ENCODE peak calls at places on chromosomes 11 and 22, in four cellular contexts. One of them, this sample, is unnamed.
A peak's percentile ranks its signal among the peaks of the same experiment; 100 is the strongest.

GRCh38 chr11:133903056-133903455 is 53.7 kb downstream of the IGSF9B start:
- DNase-seq in activated CD4-positive, alpha-beta T cell treated with anti-CD3 and anti-CD28 coated beads, Interleukin-2, amount 50 U/mL, for 1 hour: no peak
- DNase-seq in EL: no peak
- DNase-seq in KG1: no peak
- DNase-seq in this sample: no peak

GRCh38 chr11:122101625-122102291 is 14.3 kb downstream of the BLID start:
- DNase-seq in KG1: no peak
- DNase-seq in EL: peak; percentile 87
- DNase-seq in activated CD4-positive, alpha-beta T cell treated with anti-CD3 and anti-CD28 coated beads, Interleukin-2, amount 50 U/mL, for 1 hour: no peak
- DNase-seq in this sample: no peak

GRCh38 chr11:9219572-9219971 is 45.6 kb downstream of the DENND5A start:
- DNase-seq in activated CD4-positive, alpha-beta T cell treated with anti-CD3 and anti-CD28 coated beads, Interleukin-2, amount 50 U/mL, for 1 hour: no peak
- DNase-seq in KG1: no peak
- DNase-seq in EL: peak; percentile 48
- DNase-seq in this sample: peak; percentile 43

GRCh38 chr11:102664001-102664752 is 39.0 kb upstream of the MMP20 start:
- DNase-seq in EL: peak; percentile 17
- DNase-seq in activated CD4-positive, alpha-beta T cell treated with anti-CD3 and anti-CD28 coated beads, Interleukin-2, amount 50 U/mL, for 1 hour: no peak
- DNase-seq in KG1: no peak
- DNase-seq in this sample: no peak

GRCh38 chr11:133343951-133344350 is 188.3 kb downstream of the OPCML start:
- DNase-seq in KG1: no peak
- DNase-seq in activated CD4-positive, alpha-beta T cell treated with anti-CD3 and anti-CD28 coated beads, Interleukin-2, amount 50 U/mL, for 1 hour: no peak
- DNase-seq in EL: no peak
- DNase-seq in this sample: no peak

GRCh38 chr11:95490625-95491024 is 259.6 kb upstream of the SESN3 start:
- DNase-seq in activated CD4-positive, alpha-beta T cell treated with anti-CD3 and anti-CD28 coated beads, Interleukin-2, amount 50 U/mL, for 1 hour: no peak
- DNase-seq in KG1: no peak
- DNase-seq in EL: no peak
- DNase-seq in this sample: no peak

GRCh38 chr11:39741066-39741465 is 1718.4 kb downstream of the LRRC4C start:
- DNase-seq in activated CD4-positive, alpha-beta T cell treated with anti-CD3 and anti-CD28 coated beads, Interleukin-2, amount 50 U/mL, for 1 hour: no peak
- DNase-seq in EL: no peak
- DNase-seq in KG1: no peak
- DNase-seq in this sample: no peak

GRCh38 chr22:50473855-50474671 is 772 bp downstream of the SBF1 start:
- DNase-seq in activated CD4-positive, alpha-beta T cell treated with anti-CD3 and anti-CD28 coated beads, Interleukin-2, amount 50 U/mL, for 1 hour: peak; percentile 22
- DNase-seq in KG1: no peak
- DNase-seq in EL: peak; percentile 61
- DNase-seq in this sample: no peak

GRCh38 chr11:26286472-26287066 is 45.4 kb upstream of the ANO3 start:
- DNase-seq in EL: peak; percentile 18
- DNase-seq in KG1: no peak
- DNase-seq in activated CD4-positive, alpha-beta T cell treated with anti-CD3 and anti-CD28 coated beads, Interleukin-2, amount 50 U/mL, for 1 hour: no peak
- DNase-seq in this sample: no peak

GRCh38 chr11:121297872-121298271 is 5.3 kb downstream of the SC5D start:
- DNase-seq in activated CD4-positive, alpha-beta T cell treated with anti-CD3 and anti-CD28 coated beads, Interleukin-2, amount 50 U/mL, for 1 hour: no peak
- DNase-seq in KG1: no peak
- DNase-seq in EL: no peak
- DNase-seq in this sample: no peak

GRCh38 chr11:8748317-8748716 is 65.7 kb downstream of the RPL27A start:
- DNase-seq in KG1: no peak
- DNase-seq in activated CD4-positive, alpha-beta T cell treated with anti-CD3 and anti-CD28 coated beads, Interleukin-2, amount 50 U/mL, for 1 hour: no peak
- DNase-seq in EL: no peak
- DNase-seq in this sample: no peak

GRCh38 chr11:128593281-128593680 is 5.9 kb upstream of the ETS1 start:
- DNase-seq in EL: peak; percentile 82
- DNase-seq in KG1: no peak
- DNase-seq in activated CD4-positive, alpha-beta T cell treated with anti-CD3 and anti-CD28 coated beads, Interleukin-2, amount 50 U/mL, for 1 hour: no peak
- DNase-seq in this sample: no peak

GRCh38 chr22:47197735-47198500 is 435.5 kb downstream of the TBC1D22A start:
- DNase-seq in activated CD4-positive, alpha-beta T cell treated with anti-CD3 and anti-CD28 coated beads, Interleukin-2, amount 50 U/mL, for 1 hour: no peak
- DNase-seq in KG1: no peak
- DNase-seq in EL: no peak
- DNase-seq in this sample: no peak

GRCh38 chr22:35212020-35212419 is 45.3 kb upstream of the HMGXB4 start:
- DNase-seq in EL: peak; percentile 40
- DNase-seq in KG1: no peak
- DNase-seq in activated CD4-positive, alpha-beta T cell treated with anti-CD3 and anti-CD28 coated beads, Interleukin-2, amount 50 U/mL, for 1 hour: no peak
- DNase-seq in this sample: no peak

GRCh38 chr11:119782021-119782420 is 53.0 kb upstream of the NECTIN1 start:
- DNase-seq in EL: no peak
- DNase-seq in activated CD4-positive, alpha-beta T cell treated with anti-CD3 and anti-CD28 coated beads, Interleukin-2, amount 50 U/mL, for 1 hour: no peak
- DNase-seq in KG1: no peak
- DNase-seq in this sample: no peak

GRCh38 chr11:8832571-8833260 is 78.3 kb upstream of the AKIP1 start:
- DNase-seq in KG1: no peak
- DNase-seq in activated CD4-positive, alpha-beta T cell treated with anti-CD3 and anti-CD28 coated beads, Interleukin-2, amount 50 U/mL, for 1 hour: no peak
- DNase-seq in EL: peak; percentile 92
- DNase-seq in this sample: no peak

GRCh38 chr11:91717169-91717568 is 507.4 kb upstream of the FAT3 start:
- DNase-seq in activated CD4-positive, alpha-beta T cell treated with anti-CD3 and anti-CD28 coated beads, Interleukin-2, amount 50 U/mL, for 1 hour: no peak
- DNase-seq in KG1: no peak
- DNase-seq in EL: no peak
- DNase-seq in this sample: no peak

GRCh38 chr11:123129920-123130319 is 65.1 kb downstream of the CLMP start:
- DNase-seq in activated CD4-positive, alpha-beta T cell treated with anti-CD3 and anti-CD28 coated beads, Interleukin-2, amount 50 U/mL, for 1 hour: no peak
- DNase-seq in KG1: no peak
- DNase-seq in EL: peak; percentile 74
- DNase-seq in this sample: no peak

GRCh38 chr11:58829736-58830135 is 14.8 kb downstream of the GLYATL2 start:
- DNase-seq in EL: peak; percentile 71
- DNase-seq in KG1: no peak
- DNase-seq in activated CD4-positive, alpha-beta T cell treated with anti-CD3 and anti-CD28 coated beads, Interleukin-2, amount 50 U/mL, for 1 hour: no peak
- DNase-seq in this sample: no peak

GRCh38 chr22:30422481-30423295 is 2.9 kb upstream of the MTFP1 start:
- DNase-seq in EL: peak; percentile 98
- DNase-seq in activated CD4-positive, alpha-beta T cell treated with anti-CD3 and anti-CD28 coated beads, Interleukin-2, amount 50 U/mL, for 1 hour: peak; percentile 28
- DNase-seq in KG1: no peak
- DNase-seq in this sample: peak; percentile 46

GRCh38 chr11:113817162-113817561 is 37.6 kb downstream of the CLDN25 start:
- DNase-seq in EL: no peak
- DNase-seq in KG1: no peak
- DNase-seq in activated CD4-positive, alpha-beta T cell treated with anti-CD3 and anti-CD28 coated beads, Interleukin-2, amount 50 U/mL, for 1 hour: no peak
- DNase-seq in this sample: no peak

GRCh38 chr11:36258730-36259360 is 30.4 kb downstream of the COMMD9 start:
- DNase-seq in EL: peak; percentile 71
- DNase-seq in KG1: peak; percentile 14
- DNase-seq in activated CD4-positive, alpha-beta T cell treated with anti-CD3 and anti-CD28 coated beads, Interleukin-2, amount 50 U/mL, for 1 hour: peak; percentile 2
- DNase-seq in this sample: no peak

GRCh38 chr22:47215851-47216250 is 453.4 kb downstream of the TBC1D22A start:
- DNase-seq in KG1: no peak
- DNase-seq in activated CD4-positive, alpha-beta T cell treated with anti-CD3 and anti-CD28 coated beads, Interleukin-2, amount 50 U/mL, for 1 hour: no peak
- DNase-seq in EL: no peak
- DNase-seq in this sample: no peak

GRCh38 chr11:84437129-84438123 is 1151.3 kb upstream of the CCDC90B start:
- DNase-seq in activated CD4-positive, alpha-beta T cell treated with anti-CD3 and anti-CD28 coated beads, Interleukin-2, amount 50 U/mL, for 1 hour: no peak
- DNase-seq in KG1: no peak
- DNase-seq in EL: no peak
- DNase-seq in this sample: no peak

GRCh38 chr22:19223110-19223509 is 44.6 kb upstream of the SLC25A1 start:
- DNase-seq in EL: no peak
- DNase-seq in KG1: no peak
- DNase-seq in activated CD4-positive, alpha-beta T cell treated with anti-CD3 and anti-CD28 coated beads, Interleukin-2, amount 50 U/mL, for 1 hour: no peak
- DNase-seq in this sample: no peak

GRCh38 chr11:44595964-44596381 is 30.5 kb downstream of the CD82 start:
- DNase-seq in KG1: no peak
- DNase-seq in activated CD4-positive, alpha-beta T cell treated with anti-CD3 and anti-CD28 coated beads, Interleukin-2, amount 50 U/mL, for 1 hour: no peak
- DNase-seq in EL: no peak
- DNase-seq in this sample: no peak

GRCh38 chr11:108559904-108560303 is 33.7 kb downstream of the EXPH5 start:
- DNase-seq in KG1: no peak
- DNase-seq in activated CD4-positive, alpha-beta T cell treated with anti-CD3 and anti-CD28 coated beads, Interleukin-2, amount 50 U/mL, for 1 hour: no peak
- DNase-seq in EL: peak; percentile 70
- DNase-seq in this sample: no peak

GRCh38 chr11:132590986-132591385 is 941.3 kb downstream of the OPCML start:
- DNase-seq in KG1: no peak
- DNase-seq in EL: no peak
- DNase-seq in activated CD4-positive, alpha-beta T cell treated with anti-CD3 and anti-CD28 coated beads, Interleukin-2, amount 50 U/mL, for 1 hour: no peak
- DNase-seq in this sample: no peak

GRCh38 chr22:22074634-22075381 is 92.2 kb upstream of the TOP3B start:
- DNase-seq in KG1: no peak
- DNase-seq in activated CD4-positive, alpha-beta T cell treated with anti-CD3 and anti-CD28 coated beads, Interleukin-2, amount 50 U/mL, for 1 hour: no peak
- DNase-seq in EL: peak; percentile 8
- DNase-seq in this sample: no peak

GRCh38 chr11:63277345-63277943 is 34.0 kb upstream of the SLC22A25 start:
- DNase-seq in KG1: no peak
- DNase-seq in activated CD4-positive, alpha-beta T cell treated with anti-CD3 and anti-CD28 coated beads, Interleukin-2, amount 50 U/mL, for 1 hour: no peak
- DNase-seq in EL: no peak
- DNase-seq in this sample: no peak

GRCh38 chr11:82174610-82175009 is 559.1 kb downstream of the FAM181B start:
- DNase-seq in KG1: no peak
- DNase-seq in EL: no peak
- DNase-seq in activated CD4-positive, alpha-beta T cell treated with anti-CD3 and anti-CD28 coated beads, Interleukin-2, amount 50 U/mL, for 1 hour: no peak
- DNase-seq in this sample: no peak

GRCh38 chr11:65575568-65576231 is at the start of gene EHBP1L1:
- DNase-seq in KG1: peak; percentile 83
- DNase-seq in EL: peak; percentile 62
- DNase-seq in activated CD4-positive, alpha-beta T cell treated with anti-CD3 and anti-CD28 coated beads, Interleukin-2, amount 50 U/mL, for 1 hour: peak; percentile 75
- DNase-seq in this sample: peak; percentile 86

GRCh38 chr11:11444027-11444799 is 91.2 kb upstream of the CSNK2A3 start:
- DNase-seq in KG1: no peak
- DNase-seq in EL: peak; percentile 11
- DNase-seq in activated CD4-positive, alpha-beta T cell treated with anti-CD3 and anti-CD28 coated beads, Interleukin-2, amount 50 U/mL, for 1 hour: no peak
- DNase-seq in this sample: no peak

GRCh38 chr11:79193663-79194062 is 247.2 kb downstream of the TENM4 start:
- DNase-seq in KG1: no peak
- DNase-seq in activated CD4-positive, alpha-beta T cell treated with anti-CD3 and anti-CD28 coated beads, Interleukin-2, amount 50 U/mL, for 1 hour: no peak
- DNase-seq in EL: no peak
- DNase-seq in this sample: no peak

GRCh38 chr11:33801821-33802413 is 27.6 kb upstream of the FBXO3 start:
- DNase-seq in EL: peak; percentile 23
- DNase-seq in activated CD4-positive, alpha-beta T cell treated with anti-CD3 and anti-CD28 coated beads, Interleukin-2, amount 50 U/mL, for 1 hour: no peak
- DNase-seq in KG1: no peak
- DNase-seq in this sample: no peak

GRCh38 chr11:65304613-65305012 is 10.1 kb upstream of the CDC42EP2 start:
- DNase-seq in EL: no peak
- DNase-seq in KG1: no peak
- DNase-seq in activated CD4-positive, alpha-beta T cell treated with anti-CD3 and anti-CD28 coated beads, Interleukin-2, amount 50 U/mL, for 1 hour: no peak
- DNase-seq in this sample: no peak

This sample was measured in HL-60.